ENCODE peak calls at places on chromosomes 13 and 19, in five cellular contexts. J, E, H, A and M are unnamed samples.

GRCh38 chr19:6424190-6424938 is at the start of gene KHSRP:
- DNase-seq in J (no peak), E (no peak), H (peak; percentile 37), A (peak; percentile 13), M (no peak)

GRCh38 chr13:99353836-99354235 is 46.6 kb upstream of the GPR183 start:
- DNase-seq in J (peak; percentile 64), E (no peak), H (no peak), A (no peak), M (no peak)

GRCh38 chr13:80924596-80924995 is 583.7 kb upstream of the SPRY2 start:
- DNase-seq in J (peak; percentile 6), E (peak; percentile 66), H (no peak), A (no peak), M (no peak)

GRCh38 chr13:105518086-105518485 is 1017.4 kb downstream of the EFNB2 start:
- DNase-seq in J (peak; percentile 77), E (peak; percentile 1), H (no peak), A (no peak), M (no peak)

GRCh38 chr19:48644839-48645651 is 942 bp downstream of the CA11 start:
- DNase-seq in J (no peak), E (peak; percentile 71), H (peak; percentile 74), A (peak; percentile 66), M (no peak)

GRCh38 chr19:28829762-28830161 is 383.2 kb downstream of the UQCRFS1 start:
- DNase-seq in J (no peak), E (no peak), H (no peak), A (no peak), M (no peak)

GRCh38 chr19:23286477-23286876 is 36.3 kb upstream of the ZNF724 start:
- DNase-seq in J (no peak), E (no peak), H (no peak), A (no peak), M (no peak)

GRCh38 chr13:42063105-42063504 is 14.7 kb downstream of the DGKH start:
- DNase-seq in J (no peak), E (no peak), H (no peak), A (no peak), M (no peak)

GRCh38 chr13:33994826-33995502 is 177.0 kb downstream of the RFC3 start:
- DNase-seq in J (no peak), E (no peak), H (no peak), A (no peak), M (no peak)

GRCh38 chr19:50050406-50051223 is 24.8 kb downstream of the ZNF473 start:
- DNase-seq in J (peak; percentile 60), E (no peak), H (peak; percentile 67), A (no peak), M (peak; percentile 42)

GRCh38 chr13:91078093-91078679 is 269.3 kb upstream of the MIR17HG start:
- DNase-seq in J (no peak), E (no peak), H (no peak), A (peak; percentile 25), M (no peak)

GRCh38 chr19:32318884-32319520 is 26.4 kb upstream of the ZNF507 start:
- DNase-seq in J (no peak), E (no peak), H (peak; percentile 17), A (no peak), M (no peak)

GRCh38 chr19:6800991-6801396 is 28.5 kb downstream of the VAV1 start:
- DNase-seq in J (peak; percentile 84), E (peak; percentile 36), H (no peak), A (peak; percentile 53), M (no peak)

DNA sequence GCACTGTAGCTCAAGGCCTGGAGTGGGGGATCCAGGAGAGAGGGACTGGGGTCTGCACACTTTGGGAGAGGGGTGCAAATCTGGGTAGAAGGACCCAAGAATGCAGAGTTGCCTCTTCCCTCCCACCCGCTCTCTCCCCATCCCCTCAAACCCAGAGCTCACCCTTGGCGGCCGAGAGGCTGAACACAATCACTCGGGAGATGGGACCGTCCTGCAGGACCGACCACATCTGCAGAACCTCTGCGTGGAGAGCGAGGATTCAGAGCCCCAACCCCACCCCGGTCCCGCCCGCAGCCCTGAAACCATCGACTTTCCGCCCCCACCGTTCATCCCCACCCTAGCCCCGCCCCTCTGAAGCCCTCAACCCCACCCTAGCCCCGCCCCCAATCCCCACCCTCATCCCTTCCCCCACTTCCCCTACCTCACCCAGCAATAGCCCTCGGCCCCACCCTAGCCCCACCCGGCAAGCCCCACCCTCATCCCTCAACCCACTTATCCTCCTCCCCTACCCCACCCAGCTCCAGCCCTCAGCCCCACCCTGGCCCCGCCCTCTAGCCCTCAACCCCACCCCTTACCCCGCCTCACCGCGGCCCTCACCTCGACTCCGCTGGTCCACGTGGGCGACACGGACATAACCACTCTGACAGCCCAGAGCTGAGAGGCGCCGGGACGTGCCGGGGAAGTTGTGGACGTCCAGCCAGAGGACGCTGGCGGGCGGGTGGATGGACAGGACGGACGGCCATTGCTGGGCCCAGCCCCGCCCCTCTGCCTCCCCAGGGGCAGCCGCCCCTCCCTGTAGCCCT is 4.1 kb downstream of the KPTN start:
- DNase-seq in J (no peak), E (peak; percentile 28), H (no peak), A (no peak), M (no peak)
- H3K4me3 ChIP-seq in J (no peak overlapping the region), E (peak overlapping the region; percentile 4), H (no peak overlapping the region), A (no peak overlapping the region), M (no peak overlapping the region)

DNA sequence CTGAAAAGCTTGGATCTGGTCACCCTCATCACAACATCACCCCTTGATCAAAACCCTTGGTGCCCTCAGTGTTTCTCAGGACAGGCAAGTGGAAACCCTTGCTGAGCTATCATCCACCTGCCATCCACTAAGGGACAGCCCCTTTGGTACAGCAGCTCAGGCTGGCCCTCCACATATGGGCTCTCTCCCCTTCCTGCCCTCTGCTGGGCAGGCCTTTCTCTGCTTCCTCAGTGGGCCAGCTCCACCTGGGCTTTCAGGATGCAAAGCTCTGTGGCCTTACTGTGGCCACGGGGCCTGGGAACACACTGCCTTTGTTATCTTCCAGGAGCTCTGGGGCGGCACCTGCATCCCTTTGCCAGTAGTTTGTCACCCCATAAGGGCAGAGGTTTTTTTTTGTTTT is 4.9 kb downstream of the SUGP1 start:
- DNase-seq in J (no peak), E (no peak), H (no peak), A (no peak), M (no peak)
- TF ChIP-seq CTCF in J (no peak), E (no peak), H (no peak), A (no peak), M (no peak)

GRCh38 chr19:12796146-12797071 is 5.1 kb downstream of the JUNB start:
- DNase-seq in J (no peak), E (peak; percentile 78), H (peak; percentile 84), A (peak; percentile 67), M (no peak)
- H3K4me3 ChIP-seq in J (no peak overlapping the region), E (no peak overlapping the region), H (no peak overlapping the region), A (no peak overlapping the region), M (no peak overlapping the region)

GRCh38 chr13:109314101-109314500 is 472.3 kb downstream of the IRS2 start:
- DNase-seq in J (no peak), E (no peak), H (peak; percentile 40), A (no peak), M (no peak)

GRCh38 chr13:109315481-109315880 is 470.9 kb downstream of the IRS2 start:
- DNase-seq in J (no peak), E (no peak), H (no peak), A (no peak), M (no peak)

GRCh38 chr13:109307027-109307426 is 479.4 kb downstream of the IRS2 start:
- DNase-seq in J (peak; percentile 45), E (no peak), H (no peak), A (no peak), M (no peak)

GRCh38 chr13:109312399-109312798 is 474.0 kb downstream of the IRS2 start:
- DNase-seq in J (no peak), E (no peak), H (no peak), A (no peak), M (no peak)

GRCh38 chr13:109309625-109310363 is 476.6 kb downstream of the IRS2 start:
- DNase-seq in J (no peak), E (no peak), H (peak; percentile 68), A (no peak), M (no peak)
- TF ChIP-seq CTCF in J (no peak), E (no peak), H (no peak), A (no peak), M (no peak)

GRCh38 chr13:36133950-36134349 is 2.8 kb upstream of the DCLK1 start:
- DNase-seq in J (no peak), E (no peak), H (no peak), A (no peak), M (no peak)

GRCh38 chr13:36130542-36131214 is 504 bp downstream of the DCLK1 start:
- DNase-seq in J (no peak), E (peak; percentile 20), H (no peak), A (no peak), M (no peak)

GRCh38 chr13:36130168-36130541 is 1.0 kb downstream of the DCLK1 start:
- DNase-seq in J (no peak), E (no peak), H (no peak), A (no peak), M (no peak)

GRCh38 chr13:36131215-36131930 is at the start of gene DCLK1:
- DNase-seq in J (no peak), E (peak; percentile 69), H (peak; percentile 15), A (no peak), M (no peak)

GRCh38 chr13:36131931-36132297 is 732 bp upstream of the DCLK1 start:
- DNase-seq in J (peak; percentile 50), E (peak; percentile 94), H (no peak), A (no peak), M (no peak)
- H3K4me3 ChIP-seq in J (peak overlapping the region; percentile 40), E (peak overlapping the region; percentile 59), H (no peak overlapping the region), A (no peak overlapping the region), M (no peak overlapping the region)

GRCh38 chr19:45467456-45468158 is at the start of gene FOSB:
- DNase-seq in J (peak; percentile 83), E (peak; percentile 92), H (peak; percentile 93), A (peak; percentile 96), M (peak; percentile 77)
- TF ChIP-seq CTCF in J (no peak), E (no peak), H (no peak), A (no peak), M (peak; percentile 6)

GRCh38 chr19:10870501-10870954 is 825 bp upstream of the CARM1 start:
- DNase-seq in J (no peak), E (no peak), H (no peak), A (no peak), M (no peak)
- H3K4me3 ChIP-seq in J (peak overlapping the region; percentile 53), E (peak overlapping the region; percentile 56), H (no peak overlapping the region), A (peak overlapping the region; percentile 66), M (peak overlapping the region; percentile 42)

DNA sequence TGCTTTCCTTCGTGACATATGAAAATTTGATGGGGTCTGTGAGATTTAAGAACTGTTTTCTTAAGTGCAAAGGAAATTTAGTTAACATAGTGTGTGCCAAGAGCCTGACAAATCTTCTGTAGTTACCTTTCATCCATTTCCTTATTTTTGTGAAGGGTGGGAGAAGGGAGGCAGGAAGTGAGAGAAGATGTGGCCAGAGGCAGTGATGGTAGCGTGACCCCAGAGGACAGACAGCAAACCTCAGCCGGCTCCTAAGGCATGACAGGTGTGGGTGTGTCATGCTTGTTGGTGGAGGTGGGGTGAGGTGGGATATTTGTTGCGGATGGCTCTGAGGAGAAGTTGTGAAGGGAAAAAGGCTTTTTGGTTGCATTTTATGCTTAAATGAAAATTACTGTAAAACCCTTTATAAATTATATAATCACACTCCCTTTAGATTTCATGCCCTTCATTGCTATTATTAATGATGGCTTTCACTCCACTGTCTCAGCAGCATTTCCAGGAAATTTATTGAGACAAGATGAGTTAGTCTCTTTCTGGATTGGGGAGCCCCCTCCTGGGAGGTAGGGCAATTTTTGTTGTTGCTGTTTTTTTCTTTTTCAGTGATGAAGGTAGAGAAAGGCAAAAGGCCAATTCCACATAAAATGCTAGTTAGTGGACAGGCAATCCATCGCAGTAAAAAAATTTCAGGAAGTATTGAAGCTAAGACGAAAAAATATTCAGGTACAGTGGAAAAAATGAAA is 80.0 kb downstream of the TEX26 start:
- DNase-seq in J (no peak), E (peak; percentile 47), H (no peak), A (no peak), M (no peak)
- TF ChIP-seq CTCF in J (peak; percentile 46), E (peak; percentile 61), H (no peak), A (no peak), M (no peak)

GRCh38 chr19:4415352-4415751 is 12.9 kb downstream of the CHAF1A start:
- DNase-seq in J (no peak), E (no peak), H (no peak), A (no peak), M (no peak)
- H3K4me3 ChIP-seq in J (no peak overlapping the region), E (no peak overlapping the region), H (no peak overlapping the region), A (no peak overlapping the region), M (no peak overlapping the region)